ENCODE peak calls at places on chromosomes 7 and 10, in eight cellular contexts. W is transverse colon, M is A549, B is IMR-90, S is ovary, E is heart left ventricle, A is endothelial cell of umbilical vein, H is testis. Z is an unnamed sample.
A peak's percentile ranks its signal among the peaks of the same experiment; 100 is the strongest.

GRCh38 chr10:127851661-127852205 is 41.0 kb downstream of the CLRN3 start:
- DNase-seq in E (no peak), S (no peak), B (no peak), H (no peak), A (no peak), W (no peak), M (no peak), Z (no peak)

GRCh38 chr7:99201027-99201426 is 6.9 kb downstream of the KPNA7 start:
- DNase-seq in E (no peak), A (no peak), S (no peak), H (no peak), B (peak; percentile 93), W (no peak), M (peak; percentile 81), Z (no peak)

GRCh38 chr10:77350711-77351119 is 286.9 kb downstream of the KCNMA1 start:
- DNase-seq in H (no peak), S (peak; percentile 35), M (peak; percentile 94), B (peak; percentile 100), W (no peak), E (no peak), A (peak; percentile 80), Z (no peak)

GRCh38 chr10:33519130-33519860 is 184.8 kb upstream of the NRP1 start:
- DNase-seq in B (no peak), A (no peak), H (no peak), S (no peak), E (no peak), M (no peak), W (no peak), Z (no peak)

GRCh38 chr10:124298891-124299290 is 119.8 kb downstream of the OAT start:
- DNase-seq in A (no peak), E (no peak), B (no peak), S (peak; percentile 12), H (no peak), W (no peak), M (no peak), Z (no peak)

GRCh38 chr7:149824301-149824741 is 13.9 kb upstream of the ZNF862 start:
- DNase-seq in W (no peak), S (peak; percentile 22), H (no peak), B (no peak), A (no peak), M (no peak), E (no peak), Z (no peak)

GRCh38 chr7:155209920-155210319 is 87.8 kb upstream of the INSIG1 start:
- DNase-seq in M (no peak), A (no peak), B (no peak), W (no peak), E (no peak), S (no peak), H (no peak), Z (no peak)

GRCh38 chr7:95396136-95397032 is at the start of gene PON3:
- DNase-seq in S (peak; percentile 73), H (peak; percentile 66), A (peak; percentile 26), B (no peak), E (peak; percentile 20), M (peak; percentile 91), W (peak; percentile 48), Z (peak; percentile 92)

GRCh38 chr7:85094046-85094720 is 92.7 kb downstream of the SEMA3D start:
- DNase-seq in M (no peak), E (peak; percentile 27), S (no peak), A (no peak), W (no peak), H (peak; percentile 55), B (peak; percentile 17), Z (no peak)

GRCh38 chr10:3708830-3709229 is 76.2 kb downstream of the KLF6 start:
- DNase-seq in A (no peak), M (no peak), H (no peak), W (no peak), E (no peak), B (peak; percentile 36), S (no peak), Z (no peak)

GRCh38 chr7:126441745-126442144 is 811.0 kb downstream of the GRM8 start:
- DNase-seq in B (no peak), S (no peak), A (no peak), H (no peak), E (no peak), M (no peak), W (no peak), Z (no peak)

GRCh38 chr7:101618916-101619315 is 10.2 kb downstream of the MYL10 start:
- DNase-seq in A (no peak), M (no peak), H (peak; percentile 38), S (no peak), E (no peak), W (no peak), B (no peak), Z (no peak)

GRCh38 chr7:101911800-101912705 is 94.6 kb downstream of the CUX1 start:
- DNase-seq in W (peak; percentile 44), B (peak; percentile 93), A (no peak), S (peak; percentile 80), M (no peak), E (no peak), H (peak; percentile 33), Z (no peak)

GRCh38 chr7:30799976-30800661 is 28.9 kb downstream of the MINDY4 start:
- DNase-seq in W (no peak), H (no peak), S (no peak), B (no peak), E (no peak), M (no peak), A (peak; percentile 7), Z (no peak)

GRCh38 chr7:16657656-16658279 is 11.8 kb downstream of the BZW2 start:
- DNase-seq in A (no peak), H (no peak), B (peak; percentile 94), M (peak; percentile 77), W (peak; percentile 21), S (no peak), E (no peak), Z (peak; percentile 26)

GRCh38 chr10:82660983-82661382 is 786.0 kb downstream of the NRG3 start:
- DNase-seq in M (no peak), A (peak; percentile 15), H (no peak), W (no peak), S (no peak), B (no peak), E (no peak), Z (no peak)

DNA sequence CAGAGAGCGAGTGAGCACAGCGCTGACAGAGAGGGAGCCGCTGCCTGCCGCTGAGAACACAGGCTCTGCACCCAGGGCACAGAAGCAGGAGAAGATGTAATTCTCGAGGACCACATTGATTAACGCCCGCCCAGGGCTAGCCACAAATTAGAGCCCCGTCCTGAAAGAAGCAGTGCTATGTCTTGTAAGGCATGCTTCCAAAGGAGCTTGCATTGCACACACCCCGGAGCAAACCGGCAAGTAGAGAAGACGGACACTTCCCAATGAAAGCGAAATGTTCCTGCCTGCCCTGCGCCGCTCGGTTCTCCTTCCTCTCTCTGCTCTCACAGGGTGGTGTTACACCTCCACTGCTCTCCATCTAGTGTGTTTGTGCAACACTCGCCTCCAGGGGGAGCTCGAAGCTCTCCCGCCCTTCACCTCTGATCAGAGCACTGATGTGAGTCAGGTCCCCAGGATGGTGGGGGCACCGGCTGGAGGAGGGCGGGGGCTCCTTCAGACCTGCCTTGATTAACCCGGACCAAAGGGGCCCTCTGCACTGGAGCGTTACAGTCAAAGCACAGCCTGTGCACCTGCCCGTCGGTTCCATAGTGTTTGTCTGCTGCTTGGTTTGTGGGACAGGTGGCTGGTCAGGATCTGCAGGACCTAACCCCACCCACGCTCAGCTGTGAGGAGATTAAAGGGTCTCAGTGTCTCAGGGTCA is 316.5 kb downstream of the ADARB2 start:
- DNase-seq in S (peak; percentile 40), W (peak; percentile 61), B (no peak), A (no peak), M (peak; percentile 60), E (no peak), H (peak; percentile 66), Z (peak; percentile 61)
- TF ChIP-seq CTCF in S (no peak), W (peak; percentile 60), B (no peak), A (no peak), M (peak; percentile 63), E (peak; percentile 37), H (peak; percentile 24), Z (peak; percentile 72)

DNA sequence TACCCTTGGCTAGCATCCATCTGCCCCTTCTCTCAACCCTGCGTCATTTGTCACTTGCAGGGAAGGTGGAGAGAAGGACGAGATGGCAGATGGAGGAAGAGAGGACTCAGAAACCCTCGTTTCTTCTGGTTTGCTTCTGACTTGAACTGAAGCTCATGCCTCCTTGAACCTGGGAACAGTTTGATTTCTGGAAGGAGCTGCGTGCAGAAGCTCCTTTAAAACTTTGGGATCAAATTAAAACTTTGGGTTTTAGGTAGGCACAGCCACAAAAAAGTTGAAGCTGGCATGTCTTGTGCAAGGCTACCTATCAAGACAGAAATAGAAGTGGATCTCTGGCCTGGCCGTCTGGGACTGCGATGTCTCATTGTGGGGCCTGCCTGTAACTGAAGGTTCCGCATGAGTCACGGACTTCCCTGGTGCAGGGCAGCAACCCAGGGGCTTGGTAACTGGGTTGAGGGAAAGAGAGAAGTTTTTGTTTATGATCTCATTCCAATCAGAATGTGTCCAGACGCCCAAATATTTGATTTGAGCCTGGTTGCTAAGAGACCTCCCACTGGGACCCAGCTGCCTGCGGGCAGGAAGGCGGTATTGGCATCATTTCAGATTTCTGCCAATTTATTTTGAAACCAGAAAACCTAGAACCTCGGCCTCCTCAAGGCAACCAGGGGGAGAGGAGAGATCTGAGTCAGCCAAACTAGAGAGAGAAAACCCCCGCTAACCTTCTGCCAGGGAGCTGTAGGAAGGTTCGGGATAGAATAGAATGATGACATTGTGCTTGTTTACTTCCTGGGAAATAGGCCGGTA is 15.8 kb upstream of the CAMK1D start:
- DNase-seq in A (no peak), E (peak; percentile 37), M (peak; percentile 98), B (peak; percentile 97), S (peak; percentile 40), W (peak; percentile 51), H (peak; percentile 32), Z (no peak)
- TF ChIP-seq POLR2A in A (no peak), E (no peak), M (no peak), B (peak; percentile 77), S (no peak), W (no peak), H (no peak), Z (no peak)

GRCh38 chr7:1457949-1458675 is 1.2 kb downstream of the MICALL2 start:
- DNase-seq in M (no peak), A (no peak), S (no peak), E (no peak), H (no peak), B (no peak), W (no peak), Z (no peak)
- H3K27ac ChIP-seq in M (peak overlapping the region; percentile 88), A (peak overlapping the region; percentile 78), S (no peak overlapping the region), E (peak overlapping the region; percentile 81), H (no peak overlapping the region), B (peak overlapping the region; percentile 89), W (peak overlapping the region; percentile 94), Z (peak overlapping the region; percentile 80)

DNA sequence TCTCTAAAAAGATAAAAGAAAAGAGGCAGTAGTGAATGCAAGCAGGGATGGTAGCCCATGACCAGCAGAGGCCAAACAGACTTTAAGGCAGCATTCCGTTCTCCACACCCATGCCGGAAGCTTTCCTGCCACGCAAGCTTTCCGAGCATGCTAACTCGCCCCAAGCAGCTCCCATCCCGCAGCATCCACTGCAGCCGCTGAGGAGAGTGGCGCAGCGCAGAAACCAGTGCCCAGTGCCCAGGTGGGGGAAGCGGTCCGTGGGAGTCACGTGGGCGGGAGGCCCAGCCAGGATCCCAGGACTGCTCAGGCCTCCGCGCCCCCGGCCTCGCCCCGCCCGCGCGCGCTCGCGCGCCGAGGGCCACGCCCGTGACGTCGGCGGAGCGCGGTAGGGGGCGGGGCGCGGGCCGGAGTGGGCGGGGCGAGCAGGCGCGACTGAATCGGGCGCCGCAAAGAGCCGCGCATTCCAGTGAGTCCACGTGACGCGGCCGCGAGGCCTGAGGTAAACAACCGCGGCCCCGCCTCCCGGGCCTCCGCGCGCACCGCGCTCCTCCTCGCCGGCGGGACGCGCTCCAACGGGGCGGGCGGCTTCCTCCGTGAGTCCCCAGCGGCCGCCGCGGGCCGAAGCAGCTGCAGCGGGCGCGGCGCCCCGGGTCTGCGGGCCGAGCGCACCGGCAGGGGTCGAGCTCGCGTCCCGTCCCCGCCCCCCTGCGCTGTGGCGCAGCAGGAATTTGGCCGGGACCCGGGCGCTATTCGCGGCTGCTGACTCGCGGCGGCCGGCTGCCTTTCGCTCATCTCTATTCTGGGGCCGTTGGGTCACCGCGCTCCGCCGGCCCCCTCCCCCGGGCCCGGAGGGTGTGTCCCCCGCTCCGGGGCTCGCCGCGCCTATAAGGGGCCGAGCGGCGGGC is at the start of gene OTUD1:
- DNase-seq in S (peak; percentile 98), E (peak; percentile 97), M (peak; percentile 91), A (peak; percentile 91), H (peak; percentile 98), B (peak; percentile 91), W (peak; percentile 96), Z (peak; percentile 98)
- TF ChIP-seq CTCF in S (peak; percentile 8), E (peak; percentile 10), M (no peak), A (peak; percentile 4), H (no peak), B (peak; percentile 4), W (peak; percentile 51), Z (peak; percentile 71)

Z was measured in upper lobe of left lung.